ENCODE peak calls at places on chromosomes 16 and 17, in ten cellular contexts. G is stimulated activated CD8-positive, alpha-beta memory T cell treated with anti-CD3 and anti-CD28 coated beads, Interleukin-7, amount 100 ng/mL, for 1 hour; K is NCI-H2171 treated with DMSO at 0.1 percent for 48 hours; R is stimulated activated CD4-positive, alpha-beta T cell treated with anti-CD3 and anti-CD28 coated beads, Interleukin-12 subunit alpha, Interleukin-12 subunit beta, amount 100 ng/mL, for 48 hours; P is NCI-H1694 treated with DMSO at 0.1 percent for 48 hours; M is GM23338; X is head of caudate nucleus; S is neural crest cell; L is mucosa of descending colon; E is activated CD8-positive, alpha-beta memory T cell treated with anti-CD3 and anti-CD28 coated beads for 1 hour. J is an unnamed sample.

GRCh38 chr17:34996422-34997029 is 16.2 kb downstream of the LIG3 start:
- DNase-seq in M (no peak), R (no peak), X (no peak), K (no peak), G (no peak), S (no peak), P (no peak), E (no peak), L (no peak), J (no peak)

GRCh38 chr17:49190932-49191331 is 19.4 kb downstream of the GNGT2 start:
- DNase-seq in G (no peak), K (peak; percentile 1), E (no peak), M (no peak), X (no peak), S (no peak), P (no peak), R (no peak), L (no peak), J (no peak)

GRCh38 chr17:80703109-80703508 is 158.5 kb downstream of the RPTOR start:
- DNase-seq in P (no peak), X (no peak), R (no peak), S (no peak), K (no peak), G (no peak), E (no peak), L (no peak), M (no peak), J (no peak)

GRCh38 chr17:37478187-37478586 is 11.5 kb upstream of the DUSP14 start:
- DNase-seq in R (no peak), L (peak; percentile 8), P (peak; percentile 86), E (no peak), G (no peak), M (no peak), S (no peak), X (no peak), K (peak; percentile 82), J (no peak)

GRCh38 chr16:67260426-67261063 is 11.8 kb downstream of the SLC9A5 start:
- DNase-seq in S (no peak), E (no peak), L (peak; percentile 54), G (no peak), X (no peak), R (no peak), P (peak; percentile 75), M (peak; percentile 65), K (peak; percentile 74), J (no peak)

GRCh38 chr16:57736419-57737281 is 1.1 kb downstream of the KATNB1 start:
- DNase-seq in E (no peak), G (peak; percentile 10), X (peak; percentile 81), M (peak; percentile 73), L (peak; percentile 68), P (peak; percentile 20), R (peak; percentile 37), S (no peak), K (peak; percentile 79), J (no peak)

GRCh38 chr17:66487121-66487520 is 184.7 kb downstream of the PRKCA start:
- DNase-seq in R (no peak), M (no peak), P (no peak), X (no peak), E (no peak), L (no peak), K (no peak), G (no peak), S (no peak), J (no peak)

GRCh38 chr17:81025065-81025751 is 9.7 kb upstream of the BAIAP2 start:
- DNase-seq in S (no peak), G (no peak), M (no peak), X (peak; percentile 83), E (no peak), K (no peak), L (no peak), R (no peak), P (no peak), J (no peak)

GRCh38 chr17:40316571-40317344 is 7.8 kb downstream of the RARA start:
- DNase-seq in G (no peak), P (no peak), K (no peak), E (no peak), S (peak; percentile 28), M (peak; percentile 85), X (no peak), L (no peak), R (no peak), J (no peak)

GRCh38 chr16:19008770-19009169 is 25.0 kb downstream of the TMC7 start:
- DNase-seq in X (no peak), R (no peak), P (no peak), E (no peak), S (no peak), K (no peak), G (no peak), L (no peak), M (no peak), J (no peak)

GRCh38 chr16:57447142-57447962 is at the start of the genes CIAPIN1 and COQ9:
- DNase-seq in R (peak; percentile 92), G (peak; percentile 81), L (peak; percentile 95), K (peak; percentile 88), M (peak; percentile 96), P (peak; percentile 67), X (peak; percentile 94), S (peak; percentile 75), E (peak; percentile 88), J (peak; percentile 29)

GRCh38 chr16:79297297-79297696 is 303.2 kb downstream of the MAF start:
- DNase-seq in L (no peak), R (no peak), E (no peak), K (no peak), M (no peak), X (no peak), G (no peak), P (no peak), S (no peak), J (no peak)

GRCh38 chr17:22492331-22492730 is 800.0 kb downstream of the KCNJ18 start:
- DNase-seq in G (no peak), S (no peak), L (no peak), K (no peak), P (no peak), E (no peak), R (no peak), M (no peak), X (peak; percentile 17), J (no peak)

GRCh38 chr16:47779201-47780016 is 318.3 kb downstream of the PHKB start:
- DNase-seq in P (no peak), G (no peak), K (no peak), M (no peak), L (peak; percentile 2), S (no peak), R (peak; percentile 5), X (peak; percentile 80), E (no peak), J (no peak)

GRCh38 chr17:17351901-17352781 is 49.0 kb downstream of the NT5M start:
- DNase-seq in S (no peak), G (no peak), M (no peak), P (no peak), E (no peak), R (no peak), K (no peak), L (no peak), X (peak; percentile 46), J (no peak)

GRCh38 chr17:76997981-76998531 is 129.9 kb downstream of the MGAT5B start:
- DNase-seq in K (no peak), X (no peak), L (peak; percentile 10), P (no peak), G (peak; percentile 15), M (no peak), S (no peak), R (peak; percentile 18), E (peak; percentile 8), J (no peak)

GRCh38 chr17:17215575-17215974 is 9.4 kb upstream of the PLD6 start:
- DNase-seq in R (no peak), L (no peak), S (no peak), M (no peak), X (no peak), K (no peak), G (no peak), E (no peak), P (no peak), J (no peak)

GRCh38 chr17:68457168-68457538 is at the start of gene WIPI1:
- DNase-seq in L (peak; percentile 65), P (peak; percentile 37), G (no peak), M (no peak), R (no peak), X (no peak), K (no peak), E (no peak), S (no peak), J (no peak)